ENCODE peak calls at places on chromosomes 1 and 21, in six cellular contexts. F is DMS153; I is left ventricle myocardium superior; D is left kidney; Z is OCI-M1; M is activated naive CD8-positive, alpha-beta T cell treated with anti-CD3 and anti-CD28 coated beads, Interleukin-2, amount 10 ng/mL, durations not matched to agents 7 days and 5 days. B is an unnamed sample.

GRCh38 chr1:9906466-9906865 is 3.6 kb downstream of the CTNNBIP1 start:
- DNase-seq in M (no peak), F (no peak), Z (no peak), D (no peak), I (no peak), B (no peak)

GRCh38 chr21:45260191-45260795 is 27.4 kb downstream of the POFUT2 start:
- DNase-seq in Z (no peak), F (no peak), I (no peak), D (no peak), M (no peak), B (no peak)

GRCh38 chr21:44527983-44528633 is 11.9 kb downstream of the KRTAP10-1 start:
- DNase-seq in M (no peak), Z (no peak), I (peak), D (no peak), F (no peak), B (no peak)

GRCh38 chr1:14676400-14676799 is 77.9 kb downstream of the KAZN start:
- DNase-seq in Z (no peak), D (no peak), I (no peak), F (no peak), M (no peak), B (no peak)

GRCh38 chr1:244296447-244296846 is 155.3 kb downstream of the ADSS2 start:
- DNase-seq in F (no peak), M (no peak), Z (peak), D (no peak), I (no peak), B (peak)

GRCh38 chr1:116540088-116540487 is 30.7 kb downstream of the CD58 start:
- DNase-seq in I (no peak), M (no peak), Z (peak), F (no peak), D (no peak), B (peak)

GRCh38 chr21:40964691-40965090 is 117.7 kb upstream of the DSCAM start:
- DNase-seq in Z (no peak), D (no peak), M (no peak), I (no peak), F (no peak), B (no peak)

GRCh38 chr1:109793486-109794318 is 30.0 kb upstream of the EPS8L3 start:
- DNase-seq in F (peak), M (peak), Z (peak), I (no peak), D (peak), B (peak)

GRCh38 chr1:202697038-202697437 is 13.2 kb downstream of the SYT2 start:
- DNase-seq in D (no peak), Z (no peak), M (no peak), F (no peak), I (no peak), B (peak)

GRCh38 chr1:223444411-223444810 is 51.2 kb downstream of the CCDC185 start:
- DNase-seq in M (no peak), Z (no peak), F (no peak), I (no peak), D (peak), B (no peak)

GRCh38 chr1:201272838-201273237 is 10.5 kb upstream of the PKP1 start:
- DNase-seq in F (no peak), I (no peak), M (no peak), Z (no peak), D (no peak), B (no peak)

GRCh38 chr1:116328671-116329070 is 44.4 kb upstream of the ATP1A1 start:
- DNase-seq in Z (no peak), I (no peak), D (no peak), M (no peak), F (no peak), B (no peak)

GRCh38 chr1:111704240-111704639 is 35.0 kb downstream of the INKA2 start:
- DNase-seq in M (no peak), F (no peak), I (no peak), Z (no peak), D (no peak), B (no peak)

GRCh38 chr1:181135815-181136737 is 47.6 kb downstream of the IER5 start:
- DNase-seq in I (no peak), Z (peak), M (no peak), F (no peak), D (no peak), B (peak)

GRCh38 chr1:110464340-110464739 is 13.4 kb downstream of the PROK1 start:
- DNase-seq in I (no peak), Z (no peak), D (no peak), F (no peak), M (no peak), B (no peak)

GRCh38 chr1:8597455-8597854 is 220.0 kb downstream of the RERE start:
- DNase-seq in I (no peak), Z (no peak), D (no peak), F (no peak), M (no peak), B (no peak)

GRCh38 chr1:97164276-97164639 is 442.7 kb downstream of the PTBP2 start:
- DNase-seq in F (no peak), Z (peak), D (no peak), I (no peak), M (no peak), B (peak)